ENCODE peak calls at places on chromosomes 13 and 19, in five cellular contexts. M is activated B cell treated with CpG ODN at 0.5 μM for 24 hours; W is NCI-H1694 treated with DMSO at 0.1 percent for 48 hours; S is HFFc6; G is activated T-helper 1 cell treated with anti-CD3 and anti-CD28 coated beads, Interleukin-12 subunit alpha, Interleukin-12 subunit beta, Interleukin-2, Interleukin-4 antibody, amounts not matched to agents 30 ng/mL and 10 ng/mL and 1 ng/mL, durations not matched to agents 14 hours and 24 hours and 36 hours. V is an unnamed sample.

GRCh38 chr19:41323023-41323422 is 13.1 kb downstream of the CCDC97 start:
- DNase-seq in W (no peak), G (no peak), S (peak), M (no peak), V (peak)

GRCh38 chr19:17448190-17448967 is at the start of gene TMEM221:
- DNase-seq in S (no peak), W (no peak), G (peak), M (peak), V (peak)

GRCh38 chr19:19224852-19225494 is 13.2 kb downstream of the NCAN start:
- DNase-seq in S (peak), M (peak), G (peak), W (no peak), V (peak)

GRCh38 chr19:21028969-21029268 is 8.5 kb downstream of the ZNF430 start:
- DNase-seq in G (no peak), S (no peak), M (no peak), W (no peak), V (no peak)

GRCh38 chr19:39296055-39296645 is at the start of gene IFNL1:
- DNase-seq in W (no peak), S (no peak), M (no peak), G (no peak), V (no peak)

GRCh38 chr13:50355797-50356196 is 340.6 kb downstream of the KCNRG start:
- DNase-seq in G (no peak), S (no peak), M (no peak), W (no peak), V (no peak)

GRCh38 chr13:77207943-77208342 is 119.0 kb downstream of the MYCBP2 start:
- DNase-seq in W (no peak), G (no peak), S (peak), M (no peak), V (no peak)

GRCh38 chr19:33492951-33493350 is 28.6 kb downstream of the PEPD start:
- DNase-seq in S (no peak), M (no peak), G (no peak), W (no peak), V (no peak)

V was measured in ELF-1.